ENCODE peak calls at places on chromosomes 3 and 15, in nine cellular contexts. One of them, this sample, is unnamed.

GRCh38 chr15:42457445-42458442 is 33.2 kb downstream of the ZNF106 start:
- DNase-seq in NB4: no peak
- DNase-seq in endothelial cell of umbilical vein: peak
- DNase-seq in mesothelial cell of epicardium: peak
- DNase-seq in RWPE1: no peak
- DNase-seq in OCI-LY7: peak
- DNase-seq in stomach: peak
- DNase-seq in nephron progenitor cell: peak
- DNase-seq in AG04450: peak
- DNase-seq in this sample: peak

GRCh38 chr3:172449468-172450149 is 1.4 kb upstream of the GHSR start:
- DNase-seq in NB4: no peak
- DNase-seq in endothelial cell of umbilical vein: peak
- DNase-seq in mesothelial cell of epicardium: peak
- DNase-seq in RWPE1: peak
- DNase-seq in OCI-LY7: no peak
- DNase-seq in stomach: no peak
- DNase-seq in nephron progenitor cell: peak
- DNase-seq in AG04450: no peak
- DNase-seq in this sample: no peak

GRCh38 chr3:188051801-188052228 is 102.1 kb upstream of the LPP start:
- DNase-seq in NB4: no peak
- DNase-seq in endothelial cell of umbilical vein: no peak
- DNase-seq in mesothelial cell of epicardium: no peak
- DNase-seq in RWPE1: no peak
- DNase-seq in OCI-LY7: no peak
- DNase-seq in stomach: no peak
- DNase-seq in nephron progenitor cell: no peak
- DNase-seq in AG04450: no peak
- DNase-seq in this sample: no peak

GRCh38 chr3:53845881-53846133 is 412 bp downstream of the CHDH start:
- DNase-seq in NB4: no peak
- DNase-seq in endothelial cell of umbilical vein: no peak
- DNase-seq in mesothelial cell of epicardium: peak
- DNase-seq in RWPE1: peak
- DNase-seq in OCI-LY7: no peak
- DNase-seq in stomach: no peak
- DNase-seq in nephron progenitor cell: peak
- DNase-seq in AG04450: no peak
- DNase-seq in this sample: no peak

GRCh38 chr3:9091811-9092210 is 128.5 kb upstream of the RAD18 start:
- DNase-seq in NB4: no peak
- DNase-seq in endothelial cell of umbilical vein: no peak
- DNase-seq in mesothelial cell of epicardium: no peak
- DNase-seq in RWPE1: no peak
- DNase-seq in OCI-LY7: no peak
- DNase-seq in stomach: no peak
- DNase-seq in nephron progenitor cell: no peak
- DNase-seq in AG04450: no peak
- DNase-seq in this sample: no peak

GRCh38 chr15:31275331-31276262 is 51.0 kb upstream of the KLF13 start:
- DNase-seq in NB4: no peak
- DNase-seq in endothelial cell of umbilical vein: no peak
- DNase-seq in mesothelial cell of epicardium: peak
- DNase-seq in RWPE1: no peak
- DNase-seq in OCI-LY7: no peak
- DNase-seq in stomach: peak
- DNase-seq in nephron progenitor cell: no peak
- DNase-seq in AG04450: no peak
- DNase-seq in this sample: no peak

GRCh38 chr3:189664311-189664710 is 33.1 kb downstream of the TP63 start:
- DNase-seq in NB4: peak
- DNase-seq in endothelial cell of umbilical vein: peak
- DNase-seq in mesothelial cell of epicardium: no peak
- DNase-seq in RWPE1: peak
- DNase-seq in OCI-LY7: no peak
- DNase-seq in stomach: no peak
- DNase-seq in nephron progenitor cell: no peak
- DNase-seq in AG04450: peak
- DNase-seq in this sample: peak

GRCh38 chr3:52327486-52328290 is 11.6 kb downstream of the DNAH1 start:
- DNase-seq in NB4: no peak
- DNase-seq in endothelial cell of umbilical vein: no peak
- DNase-seq in mesothelial cell of epicardium: no peak
- DNase-seq in RWPE1: no peak
- DNase-seq in OCI-LY7: no peak
- DNase-seq in stomach: no peak
- DNase-seq in nephron progenitor cell: no peak
- DNase-seq in AG04450: no peak
- DNase-seq in this sample: no peak

GRCh38 chr15:62497356-62497755 is 332.3 kb upstream of the C2CD4B start:
- DNase-seq in NB4: no peak
- DNase-seq in endothelial cell of umbilical vein: no peak
- DNase-seq in mesothelial cell of epicardium: no peak
- DNase-seq in RWPE1: no peak
- DNase-seq in OCI-LY7: no peak
- DNase-seq in stomach: no peak
- DNase-seq in nephron progenitor cell: no peak
- DNase-seq in AG04450: no peak
- DNase-seq in this sample: no peak

GRCh38 chr3:127688416-127689265 is 15.9 kb downstream of the ABTB1 start:
- DNase-seq in NB4: no peak
- DNase-seq in endothelial cell of umbilical vein: no peak
- DNase-seq in mesothelial cell of epicardium: no peak
- DNase-seq in RWPE1: no peak
- DNase-seq in OCI-LY7: no peak
- DNase-seq in stomach: no peak
- DNase-seq in nephron progenitor cell: peak
- DNase-seq in AG04450: no peak
- DNase-seq in this sample: no peak

GRCh38 chr3:132211896-132212295 is 105.3 kb upstream of the ACP3 start:
- DNase-seq in NB4: no peak
- DNase-seq in endothelial cell of umbilical vein: no peak
- DNase-seq in mesothelial cell of epicardium: no peak
- DNase-seq in RWPE1: no peak
- DNase-seq in OCI-LY7: no peak
- DNase-seq in stomach: no peak
- DNase-seq in nephron progenitor cell: no peak
- DNase-seq in AG04450: no peak
- DNase-seq in this sample: no peak

GRCh38 chr3:107208796-107209195 is 168.4 kb upstream of the CCDC54 start:
- DNase-seq in NB4: no peak
- DNase-seq in endothelial cell of umbilical vein: peak
- DNase-seq in mesothelial cell of epicardium: no peak
- DNase-seq in RWPE1: no peak
- DNase-seq in OCI-LY7: no peak
- DNase-seq in stomach: no peak
- DNase-seq in nephron progenitor cell: no peak
- DNase-seq in AG04450: no peak
- DNase-seq in this sample: no peak

GRCh38 chr15:39770748-39771689 is 11.6 kb downstream of the FSIP1 start:
- DNase-seq in NB4: no peak
- DNase-seq in endothelial cell of umbilical vein: no peak
- DNase-seq in mesothelial cell of epicardium: no peak
- DNase-seq in RWPE1: no peak
- DNase-seq in OCI-LY7: no peak
- DNase-seq in stomach: no peak
- DNase-seq in nephron progenitor cell: no peak
- DNase-seq in AG04450: no peak
- DNase-seq in this sample: peak

GRCh38 chr3:97956051-97956450 is 16.2 kb downstream of the RIOX2 start:
- DNase-seq in NB4: no peak
- DNase-seq in endothelial cell of umbilical vein: no peak
- DNase-seq in mesothelial cell of epicardium: no peak
- DNase-seq in RWPE1: no peak
- DNase-seq in OCI-LY7: no peak
- DNase-seq in stomach: no peak
- DNase-seq in nephron progenitor cell: no peak
- DNase-seq in AG04450: no peak
- DNase-seq in this sample: no peak

GRCh38 chr3:97957617-97958311 is 14.5 kb downstream of the RIOX2 start:
- DNase-seq in NB4: no peak
- DNase-seq in endothelial cell of umbilical vein: no peak
- DNase-seq in mesothelial cell of epicardium: no peak
- DNase-seq in RWPE1: no peak
- DNase-seq in OCI-LY7: no peak
- DNase-seq in stomach: no peak
- DNase-seq in nephron progenitor cell: no peak
- DNase-seq in AG04450: no peak
- DNase-seq in this sample: peak

GRCh38 chr3:97952872-97953271 is 19.4 kb downstream of the RIOX2 start:
- DNase-seq in NB4: no peak
- DNase-seq in endothelial cell of umbilical vein: no peak
- DNase-seq in mesothelial cell of epicardium: no peak
- DNase-seq in RWPE1: no peak
- DNase-seq in OCI-LY7: no peak
- DNase-seq in stomach: no peak
- DNase-seq in nephron progenitor cell: no peak
- DNase-seq in AG04450: no peak
- DNase-seq in this sample: no peak

GRCh38 chr3:97952280-97952679 is 20.0 kb downstream of the RIOX2 start:
- DNase-seq in NB4: no peak
- DNase-seq in endothelial cell of umbilical vein: no peak
- DNase-seq in mesothelial cell of epicardium: no peak
- DNase-seq in RWPE1: no peak
- DNase-seq in OCI-LY7: no peak
- DNase-seq in stomach: peak
- DNase-seq in nephron progenitor cell: no peak
- DNase-seq in AG04450: peak
- DNase-seq in this sample: peak

DNA sequence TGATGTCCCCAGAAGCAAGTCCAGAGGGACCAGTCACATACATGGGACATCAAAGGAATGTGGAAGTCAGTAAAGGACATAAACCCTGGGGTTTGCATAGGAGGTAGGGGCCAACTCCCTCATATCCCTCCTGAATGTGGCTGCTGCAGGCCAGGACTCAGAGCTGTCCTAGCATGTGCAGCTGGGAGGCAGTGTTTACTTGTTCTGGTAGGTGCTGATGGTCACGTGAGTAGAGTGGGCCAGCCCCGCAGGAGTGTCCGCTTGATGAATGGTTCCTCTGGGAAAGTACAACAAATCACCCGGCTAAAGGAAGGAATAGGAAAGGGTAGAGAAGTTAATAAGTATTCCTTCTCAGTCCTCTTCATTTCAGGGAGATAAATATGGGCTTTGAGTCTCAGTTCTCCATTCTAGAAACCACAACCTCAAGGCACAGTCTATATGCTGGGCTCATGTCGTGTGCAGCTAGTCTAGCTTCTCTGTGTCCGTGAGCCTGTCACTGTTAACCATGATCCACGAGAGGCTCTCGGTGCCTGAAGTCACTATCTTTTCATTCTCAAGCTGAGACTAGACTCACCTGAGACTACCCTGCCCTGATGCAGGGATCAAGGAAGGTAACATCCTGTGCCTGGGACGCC is 17.9 kb downstream of the RIOX2 start:
- DNase-seq in NB4: no peak
- DNase-seq in endothelial cell of umbilical vein: no peak
- DNase-seq in mesothelial cell of epicardium: no peak
- DNase-seq in RWPE1: no peak
- DNase-seq in OCI-LY7: no peak
- DNase-seq in stomach: no peak
- DNase-seq in nephron progenitor cell: peak
- DNase-seq in AG04450: no peak
- DNase-seq in this sample: no peak
- TF ChIP-seq CTCF in NB4: no peak
- TF ChIP-seq CTCF in endothelial cell of umbilical vein: no peak
- TF ChIP-seq CTCF in mesothelial cell of epicardium: no peak
- TF ChIP-seq CTCF in RWPE1: no peak
- TF ChIP-seq CTCF in OCI-LY7: no peak
- TF ChIP-seq CTCF in stomach: no peak
- TF ChIP-seq CTCF in nephron progenitor cell: no peak
- TF ChIP-seq CTCF in AG04450: no peak
- TF ChIP-seq CTCF in this sample: no peak

GRCh38 chr3:10391391-10391790 is 70.5 kb upstream of the SEC13 start:
- DNase-seq in NB4: peak
- DNase-seq in endothelial cell of umbilical vein: no peak
- DNase-seq in mesothelial cell of epicardium: no peak
- DNase-seq in RWPE1: no peak
- DNase-seq in OCI-LY7: no peak
- DNase-seq in stomach: no peak
- DNase-seq in nephron progenitor cell: no peak
- DNase-seq in AG04450: no peak
- DNase-seq in this sample: no peak

GRCh38 chr3:10392906-10393461 is 72.1 kb upstream of the SEC13 start:
- DNase-seq in NB4: no peak
- DNase-seq in endothelial cell of umbilical vein: no peak
- DNase-seq in mesothelial cell of epicardium: no peak
- DNase-seq in RWPE1: no peak
- DNase-seq in OCI-LY7: no peak
- DNase-seq in stomach: no peak
- DNase-seq in nephron progenitor cell: no peak
- DNase-seq in AG04450: no peak
- DNase-seq in this sample: no peak

GRCh38 chr3:10390641-10391373 is 69.9 kb upstream of the SEC13 start:
- DNase-seq in NB4: no peak
- DNase-seq in endothelial cell of umbilical vein: no peak
- DNase-seq in mesothelial cell of epicardium: no peak
- DNase-seq in RWPE1: no peak
- DNase-seq in OCI-LY7: peak
- DNase-seq in stomach: no peak
- DNase-seq in nephron progenitor cell: no peak
- DNase-seq in AG04450: no peak
- DNase-seq in this sample: no peak

GRCh38 chr3:10393514-10393913 is 72.6 kb upstream of the SEC13 start:
- DNase-seq in NB4: no peak
- DNase-seq in endothelial cell of umbilical vein: no peak
- DNase-seq in mesothelial cell of epicardium: no peak
- DNase-seq in RWPE1: no peak
- DNase-seq in OCI-LY7: no peak
- DNase-seq in stomach: no peak
- DNase-seq in nephron progenitor cell: no peak
- DNase-seq in AG04450: no peak
- DNase-seq in this sample: no peak

GRCh38 chr3:10392244-10392643 is 71.3 kb upstream of the SEC13 start:
- DNase-seq in NB4: peak
- DNase-seq in endothelial cell of umbilical vein: no peak
- DNase-seq in mesothelial cell of epicardium: no peak
- DNase-seq in RWPE1: no peak
- DNase-seq in OCI-LY7: peak
- DNase-seq in stomach: no peak
- DNase-seq in nephron progenitor cell: no peak
- DNase-seq in AG04450: no peak
- DNase-seq in this sample: no peak
- TF ChIP-seq CTCF in NB4: peak
- TF ChIP-seq CTCF in endothelial cell of umbilical vein: no peak
- TF ChIP-seq CTCF in mesothelial cell of epicardium: no peak
- TF ChIP-seq CTCF in RWPE1: no peak
- TF ChIP-seq CTCF in OCI-LY7: peak
- TF ChIP-seq CTCF in stomach: no peak
- TF ChIP-seq CTCF in nephron progenitor cell: no peak
- TF ChIP-seq CTCF in AG04450: peak
- TF ChIP-seq CTCF in this sample: peak

GRCh38 chr3:71203727-71204488 is 379.6 kb downstream of the FOXP1 start:
- DNase-seq in NB4: no peak
- DNase-seq in endothelial cell of umbilical vein: no peak
- DNase-seq in mesothelial cell of epicardium: no peak
- DNase-seq in RWPE1: no peak
- DNase-seq in OCI-LY7: no peak
- DNase-seq in stomach: no peak
- DNase-seq in nephron progenitor cell: no peak
- DNase-seq in AG04450: no peak
- DNase-seq in this sample: no peak
- TF ChIP-seq CTCF in NB4: no peak
- TF ChIP-seq CTCF in endothelial cell of umbilical vein: no peak
- TF ChIP-seq CTCF in mesothelial cell of epicardium: no peak
- TF ChIP-seq CTCF in RWPE1: no peak
- TF ChIP-seq CTCF in OCI-LY7: no peak
- TF ChIP-seq CTCF in stomach: no peak
- TF ChIP-seq CTCF in nephron progenitor cell: no peak
- TF ChIP-seq CTCF in AG04450: no peak
- TF ChIP-seq CTCF in this sample: no peak

GRCh38 chr3:158908187-158908762 is 106.4 kb downstream of the MFSD1 start:
- DNase-seq in NB4: no peak
- DNase-seq in endothelial cell of umbilical vein: no peak
- DNase-seq in mesothelial cell of epicardium: no peak
- DNase-seq in RWPE1: no peak
- DNase-seq in OCI-LY7: no peak
- DNase-seq in stomach: no peak
- DNase-seq in nephron progenitor cell: no peak
- DNase-seq in AG04450: no peak
- DNase-seq in this sample: no peak
- TF ChIP-seq CTCF in NB4: no peak
- TF ChIP-seq CTCF in endothelial cell of umbilical vein: no peak
- TF ChIP-seq CTCF in mesothelial cell of epicardium: no peak
- TF ChIP-seq CTCF in RWPE1: no peak
- TF ChIP-seq CTCF in OCI-LY7: no peak
- TF ChIP-seq CTCF in stomach: no peak
- TF ChIP-seq CTCF in nephron progenitor cell: no peak
- TF ChIP-seq CTCF in AG04450: no peak
- TF ChIP-seq CTCF in this sample: no peak

This sample was measured in HFFc6.